ENCODE peak calls at places on chromosomes 11 and 22, in five cellular contexts. O, T, X, V and E are unnamed samples.

GRCh38 chr11:93407777-93408401 is 77.3 kb downstream of the DEUP1 start:
- DNase-seq in O (peak; percentile 32), T (no peak), X (peak; percentile 53), V (peak; percentile 15), E (no peak)

GRCh38 chr11:63608353-63609345 is 5.6 kb downstream of the PLAAT3 start:
- DNase-seq in O (no peak), T (no peak), X (peak; percentile 87), V (peak; percentile 52), E (no peak)

GRCh38 chr11:113415343-113415742 is 27.8 kb downstream of the ANKK1 start:
- DNase-seq in O (no peak), T (no peak), X (no peak), V (no peak), E (no peak)

GRCh38 chr11:111707039-111707690 is 59.0 kb downstream of the PPP2R1B start:
- DNase-seq in O (no peak), T (peak; percentile 56), X (peak; percentile 74), V (peak; percentile 88), E (no peak)

GRCh38 chr22:24830205-24830979 is 24.4 kb downstream of the SGSM1 start:
- DNase-seq in O (no peak), T (no peak), X (no peak), V (no peak), E (no peak)

GRCh38 chr11:102320679-102321078 is 3.4 kb downstream of the BIRC3 start:
- DNase-seq in O (peak; percentile 59), T (no peak), X (no peak), V (no peak), E (no peak)

GRCh38 chr22:45918455-45919370 is 58.2 kb downstream of the WNT7B start:
- DNase-seq in O (no peak), T (no peak), X (no peak), V (no peak), E (no peak)

GRCh38 chr11:45806937-45807791 is 2.2 kb downstream of the SLC35C1 start:
- DNase-seq in O (peak; percentile 13), T (no peak), X (no peak), V (no peak), E (no peak)

GRCh38 chr22:42299586-42300285 is 29.3 kb upstream of the TCF20 start:
- DNase-seq in O (peak; percentile 73), T (no peak), X (no peak), V (no peak), E (no peak)

GRCh38 chr22:19422440-19423301 is 8.9 kb downstream of the HIRA start:
- DNase-seq in O (no peak), T (no peak), X (no peak), V (peak; percentile 20), E (no peak)

GRCh38 chr11:86395061-86395551 is 20.4 kb downstream of the CCDC81 start:
- DNase-seq in O (no peak), T (no peak), X (peak; percentile 11), V (peak; percentile 49), E (no peak)

GRCh38 chr22:17777005-17777716 is 2.9 kb upstream of the BID start:
- DNase-seq in O (peak; percentile 87), T (no peak), X (no peak), V (no peak), E (peak; percentile 81)

GRCh38 chr11:124174001-124174400 is 9.1 kb upstream of the OR10D3 start:
- DNase-seq in O (no peak), T (no peak), X (peak; percentile 59), V (peak; percentile 44), E (no peak)

GRCh38 chr22:25205847-25206246 is 6.2 kb downstream of the CRYBB3 start:
- DNase-seq in O (no peak), T (no peak), X (no peak), V (no peak), E (no peak)

GRCh38 chr11:59600636-59601035 is 14.9 kb downstream of the OSBP start:
- DNase-seq in O (no peak), T (no peak), X (no peak), V (no peak), E (no peak)

GRCh38 chr11:34343686-34344085 is 14.1 kb downstream of the ABTB2 start:
- DNase-seq in O (no peak), T (no peak), X (no peak), V (no peak), E (no peak)

GRCh38 chr22:26542831-26543230 is 30.6 kb upstream of the TFIP11 start:
- DNase-seq in O (peak; percentile 69), T (no peak), X (no peak), V (peak; percentile 18), E (no peak)

GRCh38 chr22:25085930-25086901 is 113.4 kb upstream of the CRYBB3 start:
- DNase-seq in O (peak; percentile 4), T (peak; percentile 42), X (no peak), V (no peak), E (peak; percentile 78)

GRCh38 chr22:26905640-26906039 is 248.3 kb downstream of the MIAT start:
- DNase-seq in O (no peak), T (no peak), X (no peak), V (no peak), E (no peak)

GRCh38 chr11:68138256-68138655 is 17.1 kb upstream of the CHKA start:
- DNase-seq in O (no peak), T (no peak), X (no peak), V (peak; percentile 31), E (no peak)
- TF ChIP-seq CTCF in O (no peak), T (no peak), X (no peak), V (no peak), E (no peak)

GRCh38 chr11:120715239-120715638 is 203.7 kb downstream of the GRIK4 start:
- DNase-seq in O (peak; percentile 83), T (no peak), X (peak; percentile 14), V (peak; percentile 18), E (peak; percentile 66)
- TF ChIP-seq CTCF in O (peak; percentile 84), T (no peak), X (peak; percentile 62), V (peak; percentile 55), E (peak; percentile 26)

GRCh38 chr11:66868726-66869291 is 11.9 kb downstream of the LRFN4 start:
- DNase-seq in O (peak; percentile 92), T (no peak), X (no peak), V (no peak), E (peak; percentile 94)
- TF ChIP-seq CTCF in O (peak; percentile 83), T (no peak), X (no peak), V (no peak), E (peak; percentile 68)

GRCh38 chr11:22928207-22928917 is 68.1 kb upstream of the CCDC179 start:
- DNase-seq in O (no peak), T (no peak), X (no peak), V (no peak), E (no peak)
- TF ChIP-seq CTCF in O (peak; percentile 52), T (no peak), X (peak; percentile 6), V (no peak), E (no peak)

GRCh38 chr11:132158091-132158490 is 787.7 kb downstream of the NTM start:
- DNase-seq in O (peak; percentile 3), T (no peak), X (peak; percentile 25), V (peak; percentile 55), E (no peak)
- TF ChIP-seq CTCF in O (peak; percentile 58), T (no peak), X (peak; percentile 46), V (peak; percentile 45), E (peak; percentile 22)

DNA sequence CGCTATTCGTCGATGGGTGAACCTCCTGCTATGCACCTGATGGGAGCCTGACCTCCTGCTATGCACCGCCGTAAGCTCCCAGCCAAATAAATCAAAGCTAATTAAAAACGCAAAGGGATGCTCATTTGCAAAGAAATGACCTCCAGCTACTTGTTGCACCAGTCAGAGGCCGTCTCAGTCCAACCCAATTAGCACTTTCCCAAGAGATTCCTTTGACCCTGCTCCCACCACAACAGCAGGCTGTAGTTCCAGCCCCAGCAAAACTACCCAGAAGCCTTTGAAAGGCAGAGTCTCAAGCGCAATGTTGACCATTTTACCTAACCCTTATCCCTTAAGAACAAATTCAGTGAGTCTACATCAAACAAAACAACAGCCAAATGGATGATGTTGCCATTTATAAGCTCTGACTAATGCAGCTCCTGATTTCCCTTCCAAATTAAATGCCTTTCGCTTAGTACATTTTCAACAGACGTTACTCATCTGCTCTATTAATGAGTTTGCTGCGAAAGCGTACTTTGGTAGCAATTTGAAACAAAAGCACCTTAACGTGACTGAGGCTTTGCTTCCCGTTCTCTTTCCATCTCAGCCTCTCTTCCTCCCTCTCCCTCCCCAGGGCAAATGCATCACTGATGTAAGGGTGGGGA is 17.2 kb upstream of the BSX start:
- DNase-seq in O (no peak), T (no peak), X (peak; percentile 22), V (peak; percentile 40), E (no peak)
- TF ChIP-seq CTCF in O (no peak), T (no peak), X (no peak), V (no peak), E (no peak)

DNA sequence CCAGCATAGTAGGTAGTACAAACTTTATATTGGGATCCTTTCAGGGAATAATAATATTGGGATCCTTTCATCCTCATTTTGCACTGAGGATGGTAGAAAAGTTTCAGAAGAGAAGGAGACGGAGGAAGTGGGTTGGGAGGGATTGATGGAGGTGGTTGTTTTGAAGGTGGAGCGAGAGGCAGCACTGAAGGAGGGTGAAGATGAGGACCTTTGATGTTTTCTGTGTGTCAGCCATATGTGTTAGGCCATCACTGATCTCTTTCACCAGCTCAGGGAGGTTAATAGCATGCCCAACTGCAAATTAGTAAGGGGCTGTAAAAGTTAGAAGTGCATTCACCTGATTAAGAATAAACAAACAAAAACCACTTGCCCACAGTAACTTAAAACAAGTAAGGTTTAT is 275.5 kb upstream of the B3GAT1 start:
- DNase-seq in O (no peak), T (no peak), X (no peak), V (no peak), E (no peak)
- TF ChIP-seq CTCF in O (no peak), T (no peak), X (no peak), V (no peak), E (no peak)

GRCh38 chr22:37807410-37808293 is at the start of gene GCAT:
- DNase-seq in O (peak; percentile 95), T (peak; percentile 96), X (peak; percentile 94), V (peak; percentile 99), E (peak; percentile 99)

GRCh38 chr22:37804886-37805857 is 2.6 kb upstream of the GCAT start:
- DNase-seq in O (no peak), T (peak; percentile 90), X (peak; percentile 78), V (peak; percentile 94), E (peak; percentile 57)

GRCh38 chr22:37805878-37806277 is 1.9 kb upstream of the GCAT start:
- DNase-seq in O (no peak), T (no peak), X (no peak), V (peak; percentile 19), E (no peak)

GRCh38 chr22:37808294-37808657 is 542 bp downstream of the GCAT start:
- DNase-seq in O (no peak), T (no peak), X (peak; percentile 50), V (peak; percentile 60), E (no peak)

DNA sequence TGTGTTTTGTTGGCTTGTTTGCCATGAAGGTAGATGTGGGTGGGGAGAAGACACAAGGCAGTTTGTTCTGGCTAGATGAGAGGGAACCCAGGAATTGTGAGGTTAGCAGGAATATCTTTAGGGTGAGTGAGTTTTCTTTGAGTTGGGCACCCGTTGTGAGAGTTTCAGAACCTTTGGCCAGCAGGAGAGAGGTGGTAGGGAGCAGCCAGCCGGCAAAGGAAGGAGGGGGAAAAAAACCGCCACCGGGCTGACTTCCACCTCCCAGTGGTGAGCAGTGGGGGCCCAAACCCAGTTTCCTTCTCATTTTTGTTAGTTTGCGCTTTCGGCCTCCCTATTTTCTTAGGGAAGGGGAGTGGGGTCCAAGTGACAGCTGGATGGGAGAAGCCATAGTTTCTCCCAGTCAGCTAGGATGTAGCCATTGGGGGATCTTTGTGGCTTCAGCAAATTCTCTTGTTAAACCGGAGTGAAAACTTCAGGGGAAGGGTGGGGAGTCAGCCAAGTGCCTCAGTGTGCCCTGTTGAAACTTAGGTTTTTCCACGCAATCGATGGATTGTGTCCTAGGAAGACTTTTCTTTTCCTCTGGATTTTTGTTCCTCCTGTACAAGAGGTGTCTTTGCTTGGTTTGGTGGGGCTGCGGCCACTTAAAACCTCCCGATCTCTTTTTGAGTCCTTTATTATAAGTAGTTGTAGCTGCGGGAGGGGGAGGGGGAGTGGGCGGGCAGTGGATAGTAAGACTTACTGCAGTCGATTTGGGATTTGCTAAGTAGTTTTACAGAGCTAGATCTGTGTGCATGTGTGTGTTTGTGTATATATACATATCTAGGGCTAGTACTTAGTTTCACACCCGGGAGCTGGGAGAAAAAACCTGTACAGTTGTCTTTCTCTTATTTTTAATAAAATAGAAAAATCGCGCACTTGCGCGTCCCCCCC is 1.1 kb upstream of the GCAT start:
- DNase-seq in O (no peak), T (no peak), X (peak; percentile 57), V (peak; percentile 69), E (no peak)
- TF ChIP-seq CTCF in O (no peak), T (no peak), X (no peak), V (no peak), E (no peak)